ENCODE peak calls at places on chromosomes 5 and 9, in ten cellular contexts. U is HepG2, Q is pancreas, I is iPS DF 6.9, M is heart right ventricle, K is cardiac muscle cell, T is ascending aorta, H is stomach, E is GM06990, W is PC-9. J is an unnamed sample.

GRCh38 chr9:6959275-6960000 is 201.7 kb downstream of the KDM4C start:
- DNase-seq in U (no peak), Q (no peak), I (no peak), M (no peak), K (no peak), T (no peak), H (no peak), E (no peak), W (no peak), J (no peak)

GRCh38 chr9:91253488-91253887 is 108.2 kb downstream of the AUH start:
- DNase-seq in U (peak; percentile 7), Q (no peak), I (no peak), M (no peak), K (no peak), T (no peak), H (no peak), E (no peak), W (no peak), J (no peak)

GRCh38 chr5:109911731-109912130 is 222.0 kb downstream of the MAN2A1 start:
- DNase-seq in U (no peak), Q (no peak), I (no peak), M (no peak), K (peak; percentile 47), T (no peak), H (no peak), E (no peak), W (no peak), J (no peak)

GRCh38 chr5:144202072-144202471 is 31.4 kb downstream of the KCTD16 start:
- DNase-seq in U (no peak), Q (no peak), I (no peak), M (no peak), K (peak; percentile 53), T (no peak), H (no peak), E (no peak), W (no peak), J (no peak)

GRCh38 chr5:2134543-2135299 is 252.0 kb upstream of the IRX4 start:
- DNase-seq in U (peak; percentile 42), Q (no peak), I (no peak), M (no peak), K (no peak), T (no peak), H (no peak), E (no peak), W (no peak), J (no peak)

GRCh38 chr9:16138961-16139441 is 586.2 kb downstream of the CCDC171 start:
- DNase-seq in U (no peak), Q (no peak), I (no peak), M (peak; percentile 33), K (peak; percentile 86), T (no peak), H (no peak), E (no peak), W (no peak), J (no peak)

GRCh38 chr9:136990233-136990911 is 1.9 kb upstream of the PAXX start:
- DNase-seq in U (peak; percentile 72), Q (no peak), I (no peak), M (no peak), K (no peak), T (no peak), H (no peak), E (no peak), W (no peak), J (no peak)

GRCh38 chr5:763998-764781 is 20.3 kb downstream of the ZDHHC11B start:
- DNase-seq in U (no peak), Q (no peak), I (no peak), M (no peak), K (no peak), T (no peak), H (no peak), E (no peak), W (no peak), J (no peak)

GRCh38 chr9:36873247-36873875 is 160.7 kb downstream of the PAX5 start:
- DNase-seq in U (peak; percentile 62), Q (peak; percentile 50), I (peak; percentile 60), M (peak; percentile 45), K (peak; percentile 67), T (no peak), H (peak; percentile 81), E (peak; percentile 45), W (peak; percentile 40), J (peak; percentile 81)

GRCh38 chr9:83039303-83039702 is 23.6 kb downstream of the RASEF start:
- DNase-seq in U (no peak), Q (no peak), I (no peak), M (no peak), K (no peak), T (no peak), H (no peak), E (no peak), W (no peak), J (no peak)

GRCh38 chr9:126510564-126510963 is 103.2 kb upstream of the LMX1B start:
- DNase-seq in U (no peak), Q (no peak), I (no peak), M (no peak), K (no peak), T (no peak), H (no peak), E (no peak), W (no peak), J (no peak)

GRCh38 chr9:36442710-36443109 is 42.6 kb upstream of the RNF38 start:
- DNase-seq in U (no peak), Q (no peak), I (no peak), M (no peak), K (no peak), T (no peak), H (no peak), E (no peak), W (no peak), J (no peak)

GRCh38 chr9:18060304-18060934 is 413.5 kb upstream of the ADAMTSL1 start:
- DNase-seq in U (no peak), Q (no peak), I (no peak), M (no peak), K (peak; percentile 20), T (no peak), H (no peak), E (no peak), W (no peak), J (no peak)

GRCh38 chr9:22986556-22986955 is 539.9 kb downstream of the DMRTA1 start:
- DNase-seq in U (no peak), Q (no peak), I (no peak), M (no peak), K (no peak), T (no peak), H (no peak), E (no peak), W (no peak), J (no peak)

GRCh38 chr9:846852-847251 is 5.4 kb downstream of the DMRT1 start:
- DNase-seq in U (no peak), Q (no peak), I (no peak), M (no peak), K (no peak), T (no peak), H (no peak), E (no peak), W (no peak), J (no peak)

GRCh38 chr5:180648658-180649296 is 623 bp downstream of the FLT4 start:
- DNase-seq in U (no peak), Q (no peak), I (no peak), M (no peak), K (no peak), T (no peak), H (no peak), E (no peak), W (no peak), J (no peak)

GRCh38 chr9:137026384-137026783 is 1.7 kb downstream of the ABCA2 start:
- DNase-seq in U (no peak), Q (no peak), I (no peak), M (no peak), K (no peak), T (no peak), H (no peak), E (no peak), W (no peak), J (no peak)

GRCh38 chr5:124444147-124444775 is 302.2 kb downstream of the ZNF608 start:
- DNase-seq in U (no peak), Q (no peak), I (no peak), M (no peak), K (no peak), T (no peak), H (no peak), E (peak; percentile 38), W (no peak), J (no peak)

GRCh38 chr5:80665057-80665456 is 10.3 kb upstream of the DHFR start:
- DNase-seq in U (no peak), Q (no peak), I (no peak), M (no peak), K (no peak), T (no peak), H (no peak), E (no peak), W (no peak), J (no peak)
- H3K36me3 ChIP-seq in U (peaks cover 39% of the 10 kb centered on the region), Q (no peaks in the 10 kb centered on the region), I (no peaks in the 10 kb centered on the region), M (peaks cover 8% of the 10 kb centered on the region), K (peaks cover 34% of the 10 kb centered on the region), T (peaks cover 18% of the 10 kb centered on the region), H (peaks cover 72% of the 10 kb centered on the region), E (peaks cover 3% of the 10 kb centered on the region), W (peaks cover 17% of the 10 kb centered on the region), J (peaks cover 18% of the 10 kb centered on the region)

GRCh38 chr5:172356047-172356446 is 72.5 kb upstream of the UBTD2 start:
- DNase-seq in U (no peak), Q (no peak), I (no peak), M (no peak), K (no peak), T (no peak), H (no peak), E (no peak), W (no peak), J (no peak)
- H3K36me3 ChIP-seq in U (peaks cover 8% of the 10 kb centered on the region), Q (no peaks in the 10 kb centered on the region), I (peaks cover 24% of the 10 kb centered on the region), M (peaks cover 19% of the 10 kb centered on the region), K (peaks cover 3% of the 10 kb centered on the region), T (peaks cover 65% of the 10 kb centered on the region), H (peaks cover 88% of the 10 kb centered on the region), E (no peaks in the 10 kb centered on the region), W (no peaks in the 10 kb centered on the region), J (no peaks in the 10 kb centered on the region)

GRCh38 chr5:176935017-176935416 is 35.9 kb upstream of the HK3 start:
- DNase-seq in U (no peak), Q (no peak), I (no peak), M (no peak), K (no peak), T (no peak), H (no peak), E (no peak), W (no peak), J (no peak)

GRCh38 chr5:176929654-176930053 is 30.5 kb upstream of the HK3 start:
- DNase-seq in U (peak; percentile 7), Q (no peak), I (no peak), M (no peak), K (no peak), T (no peak), H (no peak), E (no peak), W (peak; percentile 15), J (no peak)

GRCh38 chr5:176938472-176938871 is 39.3 kb upstream of the HK3 start:
- DNase-seq in U (no peak), Q (no peak), I (no peak), M (no peak), K (no peak), T (no peak), H (no peak), E (no peak), W (no peak), J (no peak)

GRCh38 chr5:176934309-176934930 is 35.3 kb upstream of the HK3 start:
- DNase-seq in U (no peak), Q (no peak), I (no peak), M (no peak), K (no peak), T (no peak), H (no peak), E (no peak), W (no peak), J (no peak)
- H3K36me3 ChIP-seq in U (peaks cover 18% of the 10 kb centered on the region), Q (peaks cover 17% of the 10 kb centered on the region), I (peaks cover 2% of the 10 kb centered on the region), M (peaks cover 25% of the 10 kb centered on the region), K (peaks cover 4% of the 10 kb centered on the region), T (peaks cover 19% of the 10 kb centered on the region), H (peaks cover 61% of the 10 kb centered on the region), E (peaks cover 16% of the 10 kb centered on the region), W (peaks cover 7% of the 10 kb centered on the region), J (peaks cover 5% of the 10 kb centered on the region)

GRCh38 chr5:13809921-13810320 is 134.6 kb downstream of the DNAH5 start:
- DNase-seq in U (no peak), Q (no peak), I (no peak), M (no peak), K (no peak), T (no peak), H (no peak), E (no peak), W (no peak), J (no peak)
- H3K36me3 ChIP-seq in U (no peaks in the 10 kb centered on the region), Q (no peaks in the 10 kb centered on the region), I (no peaks in the 10 kb centered on the region), M (no peaks in the 10 kb centered on the region), K (no peaks in the 10 kb centered on the region), T (no peaks in the 10 kb centered on the region), H (no peaks in the 10 kb centered on the region), E (no peaks in the 10 kb centered on the region), W (no peaks in the 10 kb centered on the region), J (no peaks in the 10 kb centered on the region)